ENCODE peak calls at places on chromosomes 2 and 18, in seven cellular contexts. One of them, this sample, is unnamed.

GRCh38 chr2:167127135-167127534 is 238.9 kb downstream of the XIRP2 start:
- DNase-seq in H9: no peak
- DNase-seq in mesendoderm: peak
- DNase-seq in trophoblast cell: no peak
- DNase-seq in IMR-90: peak
- DNase-seq in neuronal stem cell: no peak
- DNase-seq in H1: no peak
- DNase-seq in this sample: no peak

GRCh38 chr2:215171826-215172225 is 33.4 kb upstream of the ABCA12 start:
- DNase-seq in mesendoderm: no peak
- DNase-seq in H9: no peak
- DNase-seq in trophoblast cell: peak
- DNase-seq in H1: no peak
- DNase-seq in neuronal stem cell: no peak
- DNase-seq in IMR-90: no peak
- DNase-seq in this sample: no peak

GRCh38 chr2:208541982-208542464 is 135.4 kb downstream of the PTH2R start:
- DNase-seq in H9: no peak
- DNase-seq in neuronal stem cell: no peak
- DNase-seq in mesendoderm: no peak
- DNase-seq in IMR-90: no peak
- DNase-seq in H1: no peak
- DNase-seq in trophoblast cell: no peak
- DNase-seq in this sample: no peak

GRCh38 chr2:134949966-134950708 is 31.5 kb downstream of the CCNT2 start:
- DNase-seq in H9: no peak
- DNase-seq in neuronal stem cell: no peak
- DNase-seq in mesendoderm: no peak
- DNase-seq in H1: no peak
- DNase-seq in trophoblast cell: no peak
- DNase-seq in IMR-90: no peak
- DNase-seq in this sample: no peak

GRCh38 chr2:210558708-210559107 is 2.3 kb downstream of the CPS1 start:
- DNase-seq in neuronal stem cell: no peak
- DNase-seq in H9: no peak
- DNase-seq in IMR-90: no peak
- DNase-seq in H1: no peak
- DNase-seq in trophoblast cell: no peak
- DNase-seq in mesendoderm: no peak
- DNase-seq in this sample: no peak

GRCh38 chr18:34222396-34223163 is 2.1 kb downstream of the NOL4 start:
- DNase-seq in trophoblast cell: no peak
- DNase-seq in neuronal stem cell: no peak
- DNase-seq in mesendoderm: peak
- DNase-seq in H1: peak
- DNase-seq in H9: peak
- DNase-seq in IMR-90: no peak
- DNase-seq in this sample: peak

GRCh38 chr18:68764016-68764415 is 33.9 kb upstream of the CCDC102B start:
- DNase-seq in neuronal stem cell: no peak
- DNase-seq in IMR-90: peak
- DNase-seq in mesendoderm: no peak
- DNase-seq in trophoblast cell: no peak
- DNase-seq in H1: no peak
- DNase-seq in H9: no peak
- DNase-seq in this sample: peak

GRCh38 chr2:206112108-206112507 is 26.1 kb upstream of the INO80D start:
- DNase-seq in mesendoderm: no peak
- DNase-seq in neuronal stem cell: no peak
- DNase-seq in H9: no peak
- DNase-seq in trophoblast cell: no peak
- DNase-seq in IMR-90: no peak
- DNase-seq in H1: peak
- DNase-seq in this sample: no peak

GRCh38 chr2:196271786-196272185 is 100.4 kb upstream of the STK17B start:
- DNase-seq in H1: no peak
- DNase-seq in neuronal stem cell: no peak
- DNase-seq in trophoblast cell: no peak
- DNase-seq in mesendoderm: no peak
- DNase-seq in H9: no peak
- DNase-seq in IMR-90: no peak
- DNase-seq in this sample: no peak

GRCh38 chr2:19859565-19859964 is 42.2 kb downstream of the TTC32 start:
- DNase-seq in mesendoderm: no peak
- DNase-seq in trophoblast cell: no peak
- DNase-seq in H1: no peak
- DNase-seq in IMR-90: peak
- DNase-seq in H9: no peak
- DNase-seq in neuronal stem cell: no peak
- DNase-seq in this sample: no peak

GRCh38 chr2:224086226-224086911 is 47.3 kb upstream of the SERPINE2 start:
- DNase-seq in IMR-90: peak
- DNase-seq in trophoblast cell: peak
- DNase-seq in mesendoderm: no peak
- DNase-seq in H9: no peak
- DNase-seq in H1: no peak
- DNase-seq in neuronal stem cell: no peak
- DNase-seq in this sample: peak

GRCh38 chr2:96143231-96143847 is 1.9 kb downstream of the DUSP2 start:
- DNase-seq in neuronal stem cell: no peak
- DNase-seq in trophoblast cell: no peak
- DNase-seq in H1: no peak
- DNase-seq in H9: no peak
- DNase-seq in IMR-90: no peak
- DNase-seq in mesendoderm: no peak
- DNase-seq in this sample: no peak
- H4K8ac ChIP-seq in neuronal stem cell: no peak
- H4K8ac ChIP-seq in trophoblast cell: no peak
- H4K8ac ChIP-seq in H1: no peak
- H4K8ac ChIP-seq in H9: no peak
- H4K8ac ChIP-seq in IMR-90: no peak
- H4K8ac ChIP-seq in mesendoderm: no peak
- H4K8ac ChIP-seq in this sample: no peak

DNA sequence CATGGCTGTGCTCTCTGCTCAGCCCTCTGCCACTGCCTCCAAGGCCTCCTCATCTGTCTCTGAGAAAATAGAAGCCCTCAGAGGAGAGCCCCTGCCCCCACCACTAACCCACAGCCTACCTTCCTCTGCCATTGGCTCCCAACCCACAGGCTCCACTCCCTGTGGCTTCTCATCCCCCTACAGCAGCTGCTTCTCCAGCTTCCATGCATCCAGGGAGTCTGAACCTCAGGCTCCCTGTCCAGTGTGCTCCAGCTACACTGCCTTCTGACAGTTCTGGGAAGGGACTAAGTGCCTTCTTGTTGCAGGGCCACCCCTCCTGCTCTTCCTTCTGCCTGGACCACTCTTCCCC is 29.3 kb downstream of the COL6A3 start:
- DNase-seq in mesendoderm: no peak
- DNase-seq in H9: no peak
- DNase-seq in trophoblast cell: no peak
- DNase-seq in neuronal stem cell: no peak
- DNase-seq in H1: no peak
- DNase-seq in IMR-90: no peak
- DNase-seq in this sample: no peak
- H4K8ac ChIP-seq in mesendoderm: no peak
- H4K8ac ChIP-seq in H9: no peak
- H4K8ac ChIP-seq in trophoblast cell: no peak
- H4K8ac ChIP-seq in neuronal stem cell: no peak
- H4K8ac ChIP-seq in H1: no peak
- H4K8ac ChIP-seq in IMR-90: peak
- H4K8ac ChIP-seq in this sample: peak

GRCh38 chr2:2787301-2787907 is 456.3 kb upstream of the MYT1L start:
- DNase-seq in IMR-90: no peak
- DNase-seq in mesendoderm: peak
- DNase-seq in neuronal stem cell: no peak
- DNase-seq in H1: no peak
- DNase-seq in H9: peak
- DNase-seq in trophoblast cell: no peak
- DNase-seq in this sample: no peak

GRCh38 chr2:2791031-2791430 is 460.0 kb upstream of the MYT1L start:
- DNase-seq in neuronal stem cell: no peak
- DNase-seq in IMR-90: no peak
- DNase-seq in H9: no peak
- DNase-seq in H1: no peak
- DNase-seq in mesendoderm: no peak
- DNase-seq in trophoblast cell: no peak
- DNase-seq in this sample: no peak

GRCh38 chr2:2791606-2792005 is 460.5 kb upstream of the MYT1L start:
- DNase-seq in neuronal stem cell: no peak
- DNase-seq in H1: no peak
- DNase-seq in H9: no peak
- DNase-seq in mesendoderm: no peak
- DNase-seq in IMR-90: no peak
- DNase-seq in trophoblast cell: no peak
- DNase-seq in this sample: no peak

GRCh38 chr2:2793514-2793913 is 462.4 kb upstream of the MYT1L start:
- DNase-seq in trophoblast cell: no peak
- DNase-seq in IMR-90: no peak
- DNase-seq in neuronal stem cell: no peak
- DNase-seq in H9: no peak
- DNase-seq in mesendoderm: no peak
- DNase-seq in H1: no peak
- DNase-seq in this sample: no peak

GRCh38 chr2:2788076-2788475 is 457.0 kb upstream of the MYT1L start:
- DNase-seq in H9: peak
- DNase-seq in mesendoderm: peak
- DNase-seq in H1: peak
- DNase-seq in trophoblast cell: no peak
- DNase-seq in neuronal stem cell: peak
- DNase-seq in IMR-90: no peak
- DNase-seq in this sample: no peak
- H4K8ac ChIP-seq in H9: no peak
- H4K8ac ChIP-seq in mesendoderm: no peak
- H4K8ac ChIP-seq in H1: no peak
- H4K8ac ChIP-seq in trophoblast cell: no peak
- H4K8ac ChIP-seq in neuronal stem cell: no peak
- H4K8ac ChIP-seq in IMR-90: no peak
- H4K8ac ChIP-seq in this sample: no peak

GRCh38 chr18:76873311-76873710 is 51.0 kb downstream of the ZNF236 start:
- DNase-seq in neuronal stem cell: no peak
- DNase-seq in IMR-90: no peak
- DNase-seq in mesendoderm: no peak
- DNase-seq in H9: no peak
- DNase-seq in H1: no peak
- DNase-seq in trophoblast cell: no peak
- DNase-seq in this sample: no peak
- H4K8ac ChIP-seq in neuronal stem cell: no peak
- H4K8ac ChIP-seq in IMR-90: no peak
- H4K8ac ChIP-seq in mesendoderm: no peak
- H4K8ac ChIP-seq in H9: no peak
- H4K8ac ChIP-seq in H1: no peak
- H4K8ac ChIP-seq in trophoblast cell: no peak
- H4K8ac ChIP-seq in this sample: no peak